ENCODE peak calls at places on chromosomes 12 and 14, in ten cellular contexts. M is transverse colon; P is stimulated activated CD8-positive, alpha-beta memory T cell treated with anti-CD3 and anti-CD28 coated beads, Interleukin-2, amount 100 ng/mL, for 1 hour; D is stimulated activated CD4-positive, alpha-beta T cell treated with anti-CD3 and anti-CD28 coated beads, Interleukin-12 subunit alpha, Interleukin-12 subunit beta, amount 100 ng/mL, for 4 hours; B is osteocyte; U is activated T-cell treated with anti-CD3 and anti-CD28 coated beads, Interleukin-2, amount 50 U/mL, for 72 hours; X is KBM-7; O is omental fat pad; I is IMR-90; K is head of caudate nucleus. C is an unnamed sample.

GRCh38 chr14:31239673-31240072 is 32.1 kb upstream of the HECTD1 start:
- DNase-seq in M (no peak), P (no peak), D (no peak), B (no peak), U (no peak), X (no peak), O (no peak), I (no peak), K (no peak), C (no peak)

GRCh38 chr12:111072299-111072698 is 151.9 kb upstream of the MYL2 start:
- DNase-seq in M (no peak), P (no peak), D (no peak), B (no peak), U (no peak), X (no peak), O (no peak), I (no peak), K (no peak), C (no peak)

GRCh38 chr14:53925201-53925766 is 31.3 kb downstream of the BMP4 start:
- DNase-seq in M (no peak), P (no peak), D (no peak), B (no peak), U (no peak), X (no peak), O (no peak), I (no peak), K (no peak), C (no peak)

GRCh38 chr12:5882511-5883185 is 62.4 kb downstream of the ANO2 start:
- DNase-seq in M (no peak), P (no peak), D (no peak), B (no peak), U (no peak), X (no peak), O (no peak), I (no peak), K (peak), C (no peak)

GRCh38 chr14:105250986-105251385 is 2.7 kb downstream of the BTBD6 start:
- DNase-seq in M (no peak), P (no peak), D (no peak), B (no peak), U (no peak), X (no peak), O (no peak), I (no peak), K (no peak), C (no peak)

GRCh38 chr14:55288439-55288838 is 17.2 kb downstream of the FBXO34 start:
- DNase-seq in M (no peak), P (no peak), D (no peak), B (no peak), U (no peak), X (no peak), O (no peak), I (no peak), K (no peak), C (no peak)

GRCh38 chr14:54490448-54490805 is 1.6 kb upstream of the GMFB start:
- DNase-seq in M (no peak), P (no peak), D (no peak), B (no peak), U (no peak), X (peak), O (no peak), I (no peak), K (no peak), C (no peak)

GRCh38 chr14:95496690-95497241 is 19.7 kb downstream of the SYNE3 start:
- DNase-seq in M (no peak), P (no peak), D (no peak), B (no peak), U (no peak), X (peak), O (no peak), I (peak), K (peak), C (no peak)

GRCh38 chr14:91350813-91351507 is 66.7 kb downstream of the CCDC88C start:
- DNase-seq in M (no peak), P (no peak), D (peak), B (no peak), U (peak), X (no peak), O (no peak), I (no peak), K (no peak), C (no peak)

GRCh38 chr12:14845350-14845750 is 2.0 kb upstream of the ART4 start:
- DNase-seq in M (peak), P (no peak), D (peak), B (no peak), U (peak), X (peak), O (no peak), I (peak), K (peak), C (no peak)

GRCh38 chr12:795305-795704 is 42.9 kb downstream of the WNK1 start:
- DNase-seq in M (no peak), P (no peak), D (peak), B (no peak), U (peak), X (peak), O (no peak), I (no peak), K (no peak), C (peak)

GRCh38 chr12:106251636-106252035 is 3.8 kb upstream of the CKAP4 start:
- DNase-seq in M (no peak), P (no peak), D (no peak), B (peak), U (no peak), X (no peak), O (no peak), I (peak), K (peak), C (no peak)

GRCh38 chr12:18967814-18968213 is 161.7 kb upstream of the PLEKHA5 start:
- DNase-seq in M (no peak), P (no peak), D (no peak), B (no peak), U (no peak), X (no peak), O (no peak), I (no peak), K (no peak), C (no peak)

GRCh38 chr14:100141133-100141497 is 18.3 kb downstream of the DEGS2 start:
- DNase-seq in M (no peak), P (no peak), D (no peak), B (no peak), U (no peak), X (no peak), O (no peak), I (no peak), K (no peak), C (no peak)

GRCh38 chr14:22838631-22839041 is 2.3 kb downstream of the MMP14 start:
- DNase-seq in M (peak), P (no peak), D (no peak), B (no peak), U (no peak), X (peak), O (no peak), I (peak), K (no peak), C (no peak)

GRCh38 chr14:104864267-104865068 is 600 bp upstream of the CEP170B start:
- DNase-seq in M (peak), P (no peak), D (no peak), B (peak), U (peak), X (no peak), O (no peak), I (no peak), K (no peak), C (no peak)

GRCh38 chr12:113113397-113113796 is 22.2 kb downstream of the RASAL1 start:
- DNase-seq in M (no peak), P (no peak), D (no peak), B (no peak), U (no peak), X (no peak), O (no peak), I (no peak), K (no peak), C (no peak)

GRCh38 chr14:68527329-68527851 is 265.5 kb downstream of the ZFP36L1 start:
- DNase-seq in M (no peak), P (no peak), D (no peak), B (no peak), U (no peak), X (no peak), O (no peak), I (no peak), K (no peak), C (no peak)

GRCh38 chr14:58796636-58797429 is 159.1 kb downstream of the DACT1 start:
- DNase-seq in M (no peak), P (no peak), D (no peak), B (no peak), U (no peak), X (peak), O (no peak), I (peak), K (no peak), C (no peak)

C was measured in activated CD4-positive, CD25-positive, alpha-beta regulatory T cell treated with anti-CD3 and anti-CD28 coated beads, Interleukin-2, amount 50 U/mL, for 72 hours.